ENCODE peak calls at places on chromosomes 7 and 10, in six cellular contexts. One of them, this sample, is unnamed.

GRCh38 chr10:14532473-14533251 is 201.9 kb upstream of the FRMD4A start:
- DNase-seq in HEK293T: no peak
- DNase-seq in germinal center: no peak
- DNase-seq in smooth muscle cell of the brain vasculature: no peak
- DNase-seq in colonic mucosa: peak; percentile 64
- DNase-seq in activated CD4-positive, CD25-positive, alpha-beta regulatory T cell treated with anti-CD3 and anti-CD28 coated beads, Interleukin-2, amount 50 U/mL, for 72 hours: no peak
- DNase-seq in this sample: no peak

GRCh38 chr7:29968683-29969457 is 20.7 kb downstream of the SCRN1 start:
- DNase-seq in colonic mucosa: no peak
- DNase-seq in germinal center: no peak
- DNase-seq in smooth muscle cell of the brain vasculature: no peak
- DNase-seq in HEK293T: no peak
- DNase-seq in activated CD4-positive, CD25-positive, alpha-beta regulatory T cell treated with anti-CD3 and anti-CD28 coated beads, Interleukin-2, amount 50 U/mL, for 72 hours: no peak
- DNase-seq in this sample: no peak

GRCh38 chr10:24463683-24464426 is 254.9 kb downstream of the KIAA1217 start:
- DNase-seq in germinal center: no peak
- DNase-seq in HEK293T: no peak
- DNase-seq in colonic mucosa: peak; percentile 63
- DNase-seq in smooth muscle cell of the brain vasculature: no peak
- DNase-seq in activated CD4-positive, CD25-positive, alpha-beta regulatory T cell treated with anti-CD3 and anti-CD28 coated beads, Interleukin-2, amount 50 U/mL, for 72 hours: no peak
- DNase-seq in this sample: peak; percentile 51

GRCh38 chr7:129262333-129262732 is 37.5 kb downstream of the AHCYL2 start:
- DNase-seq in activated CD4-positive, CD25-positive, alpha-beta regulatory T cell treated with anti-CD3 and anti-CD28 coated beads, Interleukin-2, amount 50 U/mL, for 72 hours: no peak
- DNase-seq in colonic mucosa: no peak
- DNase-seq in germinal center: no peak
- DNase-seq in HEK293T: no peak
- DNase-seq in smooth muscle cell of the brain vasculature: no peak
- DNase-seq in this sample: no peak

GRCh38 chr10:118926018-118926417 is 103.5 kb upstream of the NANOS1 start:
- DNase-seq in germinal center: no peak
- DNase-seq in colonic mucosa: no peak
- DNase-seq in smooth muscle cell of the brain vasculature: no peak
- DNase-seq in HEK293T: no peak
- DNase-seq in activated CD4-positive, CD25-positive, alpha-beta regulatory T cell treated with anti-CD3 and anti-CD28 coated beads, Interleukin-2, amount 50 U/mL, for 72 hours: no peak
- DNase-seq in this sample: no peak

GRCh38 chr10:71999360-72000072 is 35.3 kb downstream of the CHST3 start:
- DNase-seq in germinal center: no peak
- DNase-seq in colonic mucosa: peak; percentile 54
- DNase-seq in HEK293T: no peak
- DNase-seq in activated CD4-positive, CD25-positive, alpha-beta regulatory T cell treated with anti-CD3 and anti-CD28 coated beads, Interleukin-2, amount 50 U/mL, for 72 hours: no peak
- DNase-seq in smooth muscle cell of the brain vasculature: peak; percentile 84
- DNase-seq in this sample: no peak

GRCh38 chr7:24318326-24318725 is 34.3 kb downstream of the NPY start:
- DNase-seq in colonic mucosa: no peak
- DNase-seq in smooth muscle cell of the brain vasculature: no peak
- DNase-seq in HEK293T: peak; percentile 9
- DNase-seq in activated CD4-positive, CD25-positive, alpha-beta regulatory T cell treated with anti-CD3 and anti-CD28 coated beads, Interleukin-2, amount 50 U/mL, for 72 hours: no peak
- DNase-seq in germinal center: peak; percentile 38
- DNase-seq in this sample: peak; percentile 46

GRCh38 chr10:11863353-11864105 is 40.4 kb downstream of the PROSER2 start:
- DNase-seq in HEK293T: no peak
- DNase-seq in germinal center: peak; percentile 48
- DNase-seq in colonic mucosa: no peak
- DNase-seq in activated CD4-positive, CD25-positive, alpha-beta regulatory T cell treated with anti-CD3 and anti-CD28 coated beads, Interleukin-2, amount 50 U/mL, for 72 hours: peak; percentile 46
- DNase-seq in smooth muscle cell of the brain vasculature: no peak
- DNase-seq in this sample: peak; percentile 64

GRCh38 chr7:21367081-21367480 is 60.8 kb upstream of the SP4 start:
- DNase-seq in colonic mucosa: no peak
- DNase-seq in activated CD4-positive, CD25-positive, alpha-beta regulatory T cell treated with anti-CD3 and anti-CD28 coated beads, Interleukin-2, amount 50 U/mL, for 72 hours: no peak
- DNase-seq in germinal center: no peak
- DNase-seq in smooth muscle cell of the brain vasculature: no peak
- DNase-seq in HEK293T: no peak
- DNase-seq in this sample: no peak

GRCh38 chr10:79981673-79982485 is 33.0 kb upstream of the SFTPD start:
- DNase-seq in HEK293T: no peak
- DNase-seq in activated CD4-positive, CD25-positive, alpha-beta regulatory T cell treated with anti-CD3 and anti-CD28 coated beads, Interleukin-2, amount 50 U/mL, for 72 hours: no peak
- DNase-seq in colonic mucosa: peak; percentile 60
- DNase-seq in germinal center: no peak
- DNase-seq in smooth muscle cell of the brain vasculature: no peak
- DNase-seq in this sample: peak; percentile 12

GRCh38 chr10:132909491-132910071 is 32.8 kb downstream of the CFAP46 start:
- DNase-seq in colonic mucosa: no peak
- DNase-seq in activated CD4-positive, CD25-positive, alpha-beta regulatory T cell treated with anti-CD3 and anti-CD28 coated beads, Interleukin-2, amount 50 U/mL, for 72 hours: no peak
- DNase-seq in germinal center: no peak
- DNase-seq in smooth muscle cell of the brain vasculature: no peak
- DNase-seq in HEK293T: no peak
- DNase-seq in this sample: no peak

GRCh38 chr10:125333769-125334168 is 173.4 kb upstream of the CTBP2 start:
- DNase-seq in smooth muscle cell of the brain vasculature: no peak
- DNase-seq in colonic mucosa: no peak
- DNase-seq in HEK293T: no peak
- DNase-seq in activated CD4-positive, CD25-positive, alpha-beta regulatory T cell treated with anti-CD3 and anti-CD28 coated beads, Interleukin-2, amount 50 U/mL, for 72 hours: no peak
- DNase-seq in germinal center: no peak
- DNase-seq in this sample: no peak

GRCh38 chr7:24419070-24419469 is 135.1 kb downstream of the NPY start:
- DNase-seq in germinal center: peak; percentile 12
- DNase-seq in smooth muscle cell of the brain vasculature: no peak
- DNase-seq in colonic mucosa: no peak
- DNase-seq in activated CD4-positive, CD25-positive, alpha-beta regulatory T cell treated with anti-CD3 and anti-CD28 coated beads, Interleukin-2, amount 50 U/mL, for 72 hours: no peak
- DNase-seq in HEK293T: peak; percentile 25
- DNase-seq in this sample: no peak

GRCh38 chr10:125016123-125016522 is 74.2 kb downstream of the ZRANB1 start:
- DNase-seq in smooth muscle cell of the brain vasculature: no peak
- DNase-seq in germinal center: no peak
- DNase-seq in colonic mucosa: no peak
- DNase-seq in HEK293T: no peak
- DNase-seq in activated CD4-positive, CD25-positive, alpha-beta regulatory T cell treated with anti-CD3 and anti-CD28 coated beads, Interleukin-2, amount 50 U/mL, for 72 hours: no peak
- DNase-seq in this sample: no peak

GRCh38 chr7:15481127-15481526 is 80.7 kb downstream of the AGMO start:
- DNase-seq in smooth muscle cell of the brain vasculature: no peak
- DNase-seq in activated CD4-positive, CD25-positive, alpha-beta regulatory T cell treated with anti-CD3 and anti-CD28 coated beads, Interleukin-2, amount 50 U/mL, for 72 hours: no peak
- DNase-seq in germinal center: no peak
- DNase-seq in HEK293T: no peak
- DNase-seq in colonic mucosa: no peak
- DNase-seq in this sample: no peak

GRCh38 chr10:132910901-132911711 is 31.3 kb downstream of the CFAP46 start:
- DNase-seq in activated CD4-positive, CD25-positive, alpha-beta regulatory T cell treated with anti-CD3 and anti-CD28 coated beads, Interleukin-2, amount 50 U/mL, for 72 hours: no peak
- DNase-seq in smooth muscle cell of the brain vasculature: no peak
- DNase-seq in germinal center: no peak
- DNase-seq in colonic mucosa: no peak
- DNase-seq in HEK293T: no peak
- DNase-seq in this sample: no peak

GRCh38 chr7:39271386-39271785 is 293.7 kb downstream of the POU6F2 start:
- DNase-seq in germinal center: no peak
- DNase-seq in colonic mucosa: peak; percentile 27
- DNase-seq in smooth muscle cell of the brain vasculature: peak; percentile 15
- DNase-seq in activated CD4-positive, CD25-positive, alpha-beta regulatory T cell treated with anti-CD3 and anti-CD28 coated beads, Interleukin-2, amount 50 U/mL, for 72 hours: no peak
- DNase-seq in HEK293T: peak; percentile 38
- DNase-seq in this sample: no peak

GRCh38 chr10:100009283-100009792 is 409 bp downstream of the DNMBP start:
- DNase-seq in HEK293T: peak; percentile 42
- DNase-seq in activated CD4-positive, CD25-positive, alpha-beta regulatory T cell treated with anti-CD3 and anti-CD28 coated beads, Interleukin-2, amount 50 U/mL, for 72 hours: no peak
- DNase-seq in smooth muscle cell of the brain vasculature: no peak
- DNase-seq in colonic mucosa: peak; percentile 70
- DNase-seq in germinal center: no peak
- DNase-seq in this sample: no peak

GRCh38 chr10:21726601-21727295 is 192.7 kb downstream of the MLLT10 start:
- DNase-seq in colonic mucosa: no peak
- DNase-seq in smooth muscle cell of the brain vasculature: no peak
- DNase-seq in germinal center: no peak
- DNase-seq in HEK293T: no peak
- DNase-seq in activated CD4-positive, CD25-positive, alpha-beta regulatory T cell treated with anti-CD3 and anti-CD28 coated beads, Interleukin-2, amount 50 U/mL, for 72 hours: no peak
- DNase-seq in this sample: no peak

GRCh38 chr7:151195616-151196450 is 8.8 kb upstream of the ASB10 start:
- DNase-seq in germinal center: no peak
- DNase-seq in HEK293T: no peak
- DNase-seq in colonic mucosa: no peak
- DNase-seq in smooth muscle cell of the brain vasculature: no peak
- DNase-seq in activated CD4-positive, CD25-positive, alpha-beta regulatory T cell treated with anti-CD3 and anti-CD28 coated beads, Interleukin-2, amount 50 U/mL, for 72 hours: no peak
- DNase-seq in this sample: no peak

GRCh38 chr10:86334515-86335085 is 32.0 kb downstream of the GRID1 start:
- DNase-seq in smooth muscle cell of the brain vasculature: no peak
- DNase-seq in germinal center: no peak
- DNase-seq in colonic mucosa: no peak
- DNase-seq in HEK293T: no peak
- DNase-seq in activated CD4-positive, CD25-positive, alpha-beta regulatory T cell treated with anti-CD3 and anti-CD28 coated beads, Interleukin-2, amount 50 U/mL, for 72 hours: no peak
- DNase-seq in this sample: no peak

GRCh38 chr7:92740134-92740533 is 96.2 kb downstream of the CDK6 start:
- DNase-seq in colonic mucosa: no peak
- DNase-seq in germinal center: no peak
- DNase-seq in smooth muscle cell of the brain vasculature: no peak
- DNase-seq in activated CD4-positive, CD25-positive, alpha-beta regulatory T cell treated with anti-CD3 and anti-CD28 coated beads, Interleukin-2, amount 50 U/mL, for 72 hours: no peak
- DNase-seq in HEK293T: no peak
- DNase-seq in this sample: no peak

GRCh38 chr7:104951546-104951945 is 62.5 kb upstream of the KMT2E start:
- DNase-seq in HEK293T: no peak
- DNase-seq in germinal center: no peak
- DNase-seq in smooth muscle cell of the brain vasculature: no peak
- DNase-seq in colonic mucosa: no peak
- DNase-seq in activated CD4-positive, CD25-positive, alpha-beta regulatory T cell treated with anti-CD3 and anti-CD28 coated beads, Interleukin-2, amount 50 U/mL, for 72 hours: no peak
- DNase-seq in this sample: no peak

GRCh38 chr10:56623064-56623463 is 262.0 kb upstream of the ZWINT start:
- DNase-seq in germinal center: no peak
- DNase-seq in colonic mucosa: no peak
- DNase-seq in activated CD4-positive, CD25-positive, alpha-beta regulatory T cell treated with anti-CD3 and anti-CD28 coated beads, Interleukin-2, amount 50 U/mL, for 72 hours: no peak
- DNase-seq in smooth muscle cell of the brain vasculature: no peak
- DNase-seq in HEK293T: no peak
- DNase-seq in this sample: no peak

GRCh38 chr10:97821308-97822038 is 28.2 kb upstream of the GOLGA7B start:
- DNase-seq in colonic mucosa: no peak
- DNase-seq in smooth muscle cell of the brain vasculature: no peak
- DNase-seq in HEK293T: no peak
- DNase-seq in activated CD4-positive, CD25-positive, alpha-beta regulatory T cell treated with anti-CD3 and anti-CD28 coated beads, Interleukin-2, amount 50 U/mL, for 72 hours: no peak
- DNase-seq in germinal center: no peak
- DNase-seq in this sample: no peak

GRCh38 chr7:92768501-92769360 is 67.6 kb downstream of the CDK6 start:
- DNase-seq in HEK293T: no peak
- DNase-seq in germinal center: no peak
- DNase-seq in activated CD4-positive, CD25-positive, alpha-beta regulatory T cell treated with anti-CD3 and anti-CD28 coated beads, Interleukin-2, amount 50 U/mL, for 72 hours: peak; percentile 31
- DNase-seq in smooth muscle cell of the brain vasculature: no peak
- DNase-seq in colonic mucosa: no peak
- DNase-seq in this sample: peak; percentile 36